ENCODE peak calls at places on chromosomes 1 and 21, in six cellular contexts. I, F, R, Q, V and A are unnamed samples.

GRCh38 chr1:4794020-4794780 is 139.8 kb downstream of the AJAP1 start:
- DNase-seq in F (no peak), R (no peak), Q (no peak), I (no peak), V (no peak), A (no peak)

GRCh38 chr21:25831300-25831699 is 96.5 kb downstream of the GABPA start:
- DNase-seq in V (no peak), R (no peak), I (peak), F (no peak), Q (no peak), A (no peak)

GRCh38 chr1:48025076-48025475 is 27.9 kb upstream of the TRABD2B start:
- DNase-seq in R (no peak), Q (no peak), I (no peak), F (no peak), V (no peak), A (peak)

GRCh38 chr1:218827486-218827885 is 346.2 kb upstream of the LYPLAL1 start:
- DNase-seq in Q (no peak), V (no peak), F (no peak), R (no peak), I (no peak), A (no peak)

GRCh38 chr1:108050134-108050533 is 85.2 kb upstream of the VAV3 start:
- DNase-seq in R (no peak), F (no peak), I (no peak), V (no peak), Q (no peak), A (no peak)

GRCh38 chr1:189654906-189655305 is 822.8 kb downstream of the BRINP3 start:
- DNase-seq in I (peak), Q (no peak), F (peak), R (no peak), V (no peak), A (no peak)

GRCh38 chr1:30334767-30335166 is 388.6 kb downstream of the MATN1 start:
- DNase-seq in Q (peak), F (no peak), I (no peak), R (no peak), V (no peak), A (no peak)

GRCh38 chr1:67766117-67766978 is 66.9 kb downstream of the GNG12 start:
- DNase-seq in V (peak), Q (peak), F (peak), R (no peak), I (peak), A (peak)

GRCh38 chr1:62435231-62436038 is 1.4 kb upstream of the USP1 start:
- DNase-seq in Q (no peak), R (no peak), F (no peak), I (no peak), V (peak), A (no peak)

GRCh38 chr1:209883341-209883971 is 54.6 kb upstream of the SYT14 start:
- DNase-seq in R (no peak), F (peak), V (no peak), I (peak), Q (no peak), A (no peak)

GRCh38 chr1:21232044-21232443 is 55.3 kb upstream of the EIF4G3 start:
- DNase-seq in F (peak), Q (peak), V (no peak), R (no peak), I (peak), A (peak)

GRCh38 chr21:36193200-36193599 is 36.6 kb downstream of the DOP1B start:
- DNase-seq in R (no peak), Q (no peak), I (peak), F (no peak), V (peak), A (no peak)

GRCh38 chr1:53681647-53682368 is 57.2 kb downstream of the GLIS1 start:
- DNase-seq in Q (peak), I (peak), V (peak), F (peak), R (peak), A (peak)

DNA sequence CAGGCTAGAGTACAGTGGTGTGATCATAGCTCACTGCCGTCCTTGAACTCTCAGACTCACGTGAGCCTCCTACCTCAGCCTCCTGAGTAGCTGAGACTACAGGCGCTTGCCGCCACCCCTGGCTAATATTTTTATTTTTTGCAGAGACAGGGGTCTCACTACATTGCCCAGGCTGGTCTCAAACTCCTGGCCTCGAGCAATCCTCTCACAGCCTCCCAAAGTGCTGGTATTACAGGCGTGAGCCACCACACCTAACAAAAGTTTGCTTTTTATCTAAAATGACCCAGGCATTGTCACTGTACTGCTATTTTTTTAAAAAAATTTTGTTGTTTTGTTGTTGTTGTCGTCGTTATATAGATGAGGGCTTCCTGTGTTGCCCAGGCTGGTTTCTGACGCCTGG is 46.4 kb downstream of the CAPN2 start:
- DNase-seq in Q (no peak), F (no peak), R (no peak), I (no peak), V (no peak), A (no peak)
- H4K91ac ChIP-seq in Q (no peak), F (no peak), R (no peak), I (no peak), V (no peak), A (no peak)

DNA sequence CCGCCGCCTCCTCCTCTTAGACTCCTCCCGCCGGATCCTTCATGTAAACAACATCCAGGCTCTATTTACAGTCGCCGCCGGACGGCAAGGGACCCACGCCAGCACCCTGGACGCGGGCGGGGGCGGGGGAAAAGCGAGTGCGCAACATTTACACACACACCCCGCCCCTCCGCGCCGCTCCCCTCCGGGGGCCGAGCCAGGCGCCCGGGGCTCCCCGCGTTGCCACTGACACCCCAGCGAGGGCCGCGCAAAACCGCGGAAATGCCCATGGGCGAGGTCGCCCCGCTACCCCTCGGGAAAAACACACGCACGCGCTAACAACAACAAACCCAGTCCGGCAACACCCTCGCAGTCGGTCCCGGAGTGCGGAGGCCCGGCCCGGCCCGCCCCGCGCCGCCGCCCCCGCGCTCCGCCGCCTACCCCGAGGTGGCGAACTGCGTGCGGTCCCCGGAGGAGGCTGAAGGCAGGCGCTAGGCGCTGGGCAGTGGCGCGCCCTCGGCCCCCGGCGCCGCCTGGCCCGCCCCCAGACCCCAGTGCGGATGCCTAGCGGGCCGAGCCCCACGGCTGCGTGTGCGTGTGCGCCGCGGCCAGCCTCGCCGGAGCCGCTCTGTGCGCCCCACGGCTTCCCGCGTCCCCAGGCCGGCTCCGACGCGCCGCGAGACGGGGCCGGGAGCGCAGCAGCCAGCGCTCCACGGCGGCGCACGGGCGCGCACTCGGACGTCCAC is 81.1 kb upstream of the AK4 start:
- DNase-seq in F (peak), R (peak), I (peak), V (peak), Q (peak), A (peak)
- H2BK5ac ChIP-seq in F (peak), R (no peak), I (no peak), V (no peak), Q (peak), A (peak)

GRCh38 chr21:17196619-17197018 is 316.2 kb upstream of the CXADR start:
- DNase-seq in F (no peak), Q (no peak), I (no peak), R (no peak), V (no peak), A (no peak)
- H3K27ac ChIP-seq in F (no peak), Q (no peak), I (no peak), R (no peak), V (no peak), A (no peak)

DNA sequence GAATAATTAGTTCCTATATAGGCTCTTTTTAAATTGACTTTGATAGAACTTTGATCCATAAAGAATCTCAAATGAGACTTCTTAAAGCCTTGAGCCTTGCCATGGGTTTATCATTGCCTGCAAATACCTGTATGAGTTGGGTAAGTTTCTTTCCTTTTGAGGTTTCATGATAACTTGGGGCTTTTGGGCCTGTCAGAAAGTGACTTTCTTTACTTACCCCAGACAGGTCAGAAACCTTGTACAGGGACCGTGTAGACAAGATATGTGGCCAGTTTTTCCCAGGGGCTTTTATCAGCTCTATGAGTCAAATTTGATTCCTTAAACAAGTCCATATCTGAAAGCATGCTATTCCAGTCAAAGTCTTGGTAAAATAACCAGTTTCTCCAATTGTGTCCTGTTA is 17.3 kb downstream of the KCTD3 start:
- DNase-seq in R (no peak), V (no peak), F (no peak), I (no peak), Q (no peak), A (no peak)
- H4K91ac ChIP-seq in R (no peak), V (no peak), F (no peak), I (no peak), Q (no peak), A (no peak)

GRCh38 chr1:173270243-173270642 is 63.1 kb upstream of the TNFSF4 start:
- DNase-seq in R (no peak), Q (no peak), F (no peak), I (no peak), V (no peak), A (no peak)
- H2BK5ac ChIP-seq in R (no peak), Q (no peak), F (no peak), I (no peak), V (no peak), A (no peak)

DNA sequence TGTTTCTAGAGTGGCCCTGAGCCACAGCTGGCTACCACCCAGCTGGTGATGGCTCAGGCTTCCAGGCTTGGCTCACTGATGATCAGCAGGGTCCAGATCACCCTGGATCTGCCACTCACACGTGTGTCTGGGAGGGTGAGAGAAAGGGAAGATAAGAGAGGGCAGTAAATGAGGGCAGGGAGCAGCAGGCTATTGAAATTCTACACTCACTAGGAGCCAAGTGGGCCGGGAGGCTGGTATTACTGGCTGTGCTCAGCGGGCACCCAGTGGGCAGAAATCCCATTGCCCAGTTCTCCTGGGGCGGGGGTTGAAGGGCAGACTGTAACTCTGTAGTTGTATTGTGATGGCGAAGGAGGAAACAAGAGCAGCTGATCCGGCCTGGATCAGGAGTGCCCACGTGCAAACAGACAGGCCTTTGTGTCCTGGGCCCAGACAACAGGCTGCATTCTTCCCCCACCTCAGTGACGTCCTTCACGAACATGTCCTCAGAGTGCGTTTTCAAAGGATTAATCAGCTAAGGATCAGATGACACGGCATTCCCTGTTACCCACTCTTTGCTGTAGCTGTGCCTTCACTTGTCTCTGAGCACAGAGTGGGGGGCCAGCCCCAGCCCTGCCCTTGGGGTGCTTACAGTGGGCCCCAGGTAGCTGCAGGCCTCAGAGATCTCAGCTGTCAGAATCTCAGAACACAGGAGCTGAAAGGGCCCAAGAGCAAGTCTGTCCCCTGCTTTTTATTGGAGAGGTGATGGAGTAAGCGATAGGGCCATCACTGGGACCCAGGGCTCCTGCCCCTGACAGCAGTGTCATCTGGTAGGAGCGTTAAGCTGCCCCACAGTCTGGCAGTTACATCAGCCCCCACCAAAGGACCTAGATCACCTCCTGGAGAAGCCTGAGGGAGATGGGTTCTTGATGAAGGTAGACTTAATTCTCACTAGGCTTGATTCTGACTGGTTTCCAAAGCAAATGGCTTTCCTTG is 60.5 kb downstream of the ATP1A1 start:
- DNase-seq in F (no peak), R (no peak), V (peak), I (peak), Q (no peak), A (no peak)
- H3K27ac ChIP-seq in F (no peak), R (no peak), V (no peak), I (no peak), Q (no peak), A (no peak)

GRCh38 chr1:63775418-63776127 is 1.8 kb downstream of the ROR1 start:
- DNase-seq in I (peak), V (no peak), Q (no peak), F (no peak), R (no peak), A (no peak)
- H4K91ac ChIP-seq in I (no peak), V (peak), Q (no peak), F (no peak), R (no peak), A (no peak)

GRCh38 chr1:224502459-224503160 is 68.0 kb upstream of the WDR26 start:
- DNase-seq in I (no peak), R (no peak), Q (no peak), F (peak), V (no peak), A (peak)
- H2BK5ac ChIP-seq in I (peak), R (no peak), Q (peak), F (peak), V (no peak), A (no peak)